ENCODE peak calls at places on chromosomes 16 and 17, in four cellular contexts. D, A, L and V are unnamed samples.

GRCh38 chr16:67029249-67030096 is 524 bp downstream of the CBFB start:
- DNase-seq in D (peak), L (peak), A (peak), V (peak)

GRCh38 chr17:67059372-67059771 is 15.0 kb downstream of the CACNG1 start:
- DNase-seq in A (no peak), L (no peak), D (no peak), V (no peak)

GRCh38 chr17:8161289-8162231 is 1.2 kb downstream of the VAMP2 start:
- DNase-seq in A (peak), L (no peak), D (peak), V (no peak)

GRCh38 chr16:24203675-24204074 is 52.5 kb upstream of the CACNG3 start:
- DNase-seq in L (no peak), A (no peak), D (no peak), V (no peak)

GRCh38 chr16:16183562-16183961 is 39.7 kb downstream of the ABCC6 start:
- DNase-seq in L (no peak), D (no peak), A (no peak), V (no peak)

GRCh38 chr16:88673685-88674398 is 11.0 kb upstream of the MVD start:
- DNase-seq in A (no peak), D (no peak), L (no peak), V (no peak)

GRCh38 chr17:47423406-47424295 is 99.9 kb downstream of the EFCAB13 start:
- DNase-seq in A (no peak), D (peak), L (peak), V (peak)

GRCh38 chr16:868846-869822 is 68.6 kb upstream of the GNG13 start:
- DNase-seq in D (no peak), L (no peak), A (no peak), V (no peak)

GRCh38 chr16:89953671-89954406 is 5.3 kb downstream of the DEF8 start:
- DNase-seq in D (peak), L (no peak), A (no peak), V (no peak)

GRCh38 chr16:11136600-11136999 is 119.4 kb downstream of the SOCS1 start:
- DNase-seq in L (no peak), A (no peak), D (no peak), V (no peak)
- TF ChIP-seq CTCF in L (no peak), A (no peak), D (no peak), V (no peak)

DNA sequence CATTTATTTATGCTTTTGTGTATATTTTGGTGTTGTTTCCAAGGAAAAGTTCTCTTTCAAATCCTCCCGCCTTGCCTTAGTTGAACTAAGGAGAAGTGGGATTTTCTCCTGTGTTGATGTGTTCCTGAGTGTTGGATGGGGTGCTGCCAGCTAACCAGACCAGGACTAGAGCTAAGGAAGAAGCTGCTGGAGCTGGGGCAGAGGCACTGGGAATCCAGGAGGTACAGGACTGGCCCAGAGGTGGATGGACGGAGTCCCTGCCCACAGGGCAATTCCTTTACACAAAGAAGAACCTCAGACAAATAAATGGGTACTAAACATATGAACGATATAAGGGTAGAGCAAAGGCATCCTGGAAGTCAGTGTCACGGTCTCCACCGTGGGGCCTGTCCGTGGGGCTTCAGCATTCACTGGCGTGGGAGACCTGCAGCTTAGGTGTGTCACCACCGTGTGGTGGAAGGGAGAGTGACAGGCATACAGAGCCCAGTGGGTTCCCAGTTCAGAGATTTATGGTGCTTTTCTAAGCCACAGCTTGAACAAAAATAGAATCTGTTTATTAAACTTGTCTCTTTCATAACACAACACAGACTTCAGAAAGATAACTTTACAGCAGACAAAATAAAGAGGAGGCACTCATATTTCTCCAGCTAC is 270.7 kb downstream of the NTN1 start:
- DNase-seq in D (peak), A (peak), L (peak), V (peak)
- TF ChIP-seq CTCF in D (peak), A (peak), L (peak), V (peak)

DNA sequence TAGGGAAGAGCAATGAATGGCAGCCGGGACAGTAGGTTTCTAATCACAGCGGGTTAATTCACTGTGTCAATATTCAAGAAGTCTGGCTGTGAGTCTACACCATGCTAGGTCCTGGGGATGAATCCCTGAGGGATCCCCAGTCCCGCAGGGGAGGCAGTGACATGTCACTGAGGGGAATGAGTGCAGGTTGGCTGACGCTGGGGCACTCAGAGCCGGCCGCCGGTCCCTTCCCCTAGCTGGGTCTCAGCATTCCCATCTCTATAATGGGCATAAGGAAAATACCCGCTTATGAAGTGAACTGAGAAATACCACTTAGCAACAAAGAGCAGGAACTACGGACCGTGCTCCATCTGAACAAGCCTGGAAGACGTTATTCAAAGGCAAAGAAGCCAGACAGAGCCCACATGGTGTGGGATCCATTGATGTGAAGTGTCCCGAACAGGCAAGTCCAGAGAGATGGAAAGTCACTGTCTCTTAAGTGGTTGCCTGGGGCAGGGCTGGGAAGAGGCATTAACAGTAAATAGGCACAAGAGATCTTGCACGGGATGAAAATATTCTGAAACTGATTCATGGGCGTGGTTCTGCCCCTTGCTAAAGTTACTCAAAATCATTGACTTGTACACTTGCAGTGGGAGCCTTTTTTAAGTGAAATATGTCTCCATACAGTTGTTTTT is 31.9 kb downstream of the PPL start:
- DNase-seq in L (no peak), D (no peak), A (no peak), V (no peak)
- TF ChIP-seq CTCF in L (no peak), D (no peak), A (no peak), V (no peak)

DNA sequence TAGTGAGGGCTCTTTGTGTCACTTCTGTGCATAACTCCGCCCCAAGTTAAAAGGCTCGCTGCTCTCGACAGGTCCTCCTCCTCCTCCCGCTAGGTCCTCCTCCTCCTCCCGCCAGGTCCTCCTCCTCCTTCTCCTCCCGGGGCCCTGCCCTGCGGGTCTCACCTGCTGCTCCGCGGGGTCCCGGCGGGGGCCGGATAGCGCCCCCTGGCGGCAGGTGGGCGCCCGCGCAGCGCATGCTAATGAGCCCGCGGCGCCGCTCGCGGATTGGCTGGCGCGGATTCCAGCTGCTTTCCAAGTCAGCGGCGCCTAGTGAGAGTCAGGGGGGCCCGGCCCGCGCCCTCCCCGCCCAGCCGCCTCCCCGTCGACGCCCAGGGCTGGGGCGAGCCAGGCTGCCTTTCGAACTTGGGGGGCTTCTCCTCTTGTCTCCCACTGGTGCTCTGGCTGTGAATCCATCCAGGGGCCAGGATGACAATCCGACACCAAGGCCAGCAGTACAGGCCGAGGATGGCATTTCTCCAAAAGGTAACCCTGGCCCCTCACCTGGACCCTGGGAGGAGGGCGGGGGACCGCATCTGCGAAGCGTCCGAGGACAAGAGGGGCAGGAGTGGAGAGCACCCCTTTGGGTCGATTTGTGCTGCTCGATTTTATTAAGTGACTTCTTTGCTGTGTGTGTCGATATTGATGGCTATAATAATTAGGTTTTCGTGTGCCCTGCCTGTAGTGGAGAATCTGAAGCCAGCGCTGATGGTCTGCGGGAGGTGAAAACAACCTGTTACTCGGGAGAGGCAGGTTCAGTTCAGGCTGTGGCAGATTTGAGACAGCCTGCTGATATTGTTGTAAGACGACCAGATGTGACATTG is at the start of gene RGS9:
- DNase-seq in A (peak), D (peak), L (peak), V (peak)
- TF ChIP-seq CTCF in A (peak), D (peak), L (peak), V (peak)

GRCh38 chr16:4328580-4329353 is 12.9 kb downstream of the GLIS2 start:
- DNase-seq in D (no peak), L (no peak), A (no peak), V (peak)

GRCh38 chr16:4332623-4333307 is 16.9 kb downstream of the GLIS2 start:
- DNase-seq in D (no peak), L (no peak), A (no peak), V (no peak)

GRCh38 chr16:4329354-4329775 is 13.5 kb downstream of the GLIS2 start:
- DNase-seq in D (no peak), A (no peak), L (no peak), V (peak)

GRCh38 chr16:4332083-4332482 is 16.2 kb downstream of the GLIS2 start:
- DNase-seq in D (no peak), L (no peak), A (no peak), V (no peak)

DNA sequence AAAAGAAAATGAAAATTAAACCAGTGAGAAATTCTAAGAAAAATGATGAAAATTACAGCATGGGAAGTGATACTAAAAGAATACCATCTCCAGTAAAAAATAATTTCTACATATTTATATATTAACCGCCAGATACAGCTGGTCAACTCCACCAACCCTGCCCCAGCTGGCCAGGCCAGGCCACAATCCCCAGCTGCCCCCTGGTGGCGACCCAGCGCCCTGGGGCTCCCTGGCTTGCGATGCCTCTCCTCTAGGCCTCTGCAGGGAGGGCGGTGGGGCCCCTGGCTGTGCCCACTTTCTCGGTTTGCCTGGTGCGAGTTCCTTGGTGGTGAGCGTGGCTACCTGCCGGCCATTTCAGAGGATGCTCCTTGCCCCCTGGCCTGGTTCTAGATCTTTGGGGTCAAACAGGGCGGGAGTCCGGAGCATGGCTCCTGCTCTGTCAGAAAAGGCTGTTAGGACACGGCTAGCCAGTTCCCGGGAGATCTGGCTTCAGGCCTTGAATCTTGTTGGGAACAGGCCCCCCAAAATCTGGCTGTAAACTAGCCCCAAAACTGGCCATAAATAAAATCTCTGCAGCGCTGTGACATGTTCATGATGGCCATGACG is 14.5 kb downstream of the GLIS2 start:
- DNase-seq in L (peak), A (peak), D (peak), V (no peak)
- TF ChIP-seq CTCF in L (peak), A (peak), D (peak), V (peak)

GRCh38 chr16:19410435-19411153 is 7.1 kb upstream of the TMC5 start:
- DNase-seq in A (no peak), L (peak), D (peak), V (peak)
- TF ChIP-seq CTCF in A (no peak), L (no peak), D (no peak), V (no peak)

GRCh38 chr16:2090819-2091721 is 43.3 kb downstream of the TSC2 start:
- DNase-seq in D (peak), A (peak), L (peak), V (peak)
- TF ChIP-seq CTCF in D (no peak), A (no peak), L (no peak), V (no peak)